ENCODE peak calls at places on chromosome 22, in five cellular contexts. T, W, C, L and F are unnamed samples.

GRCh38 chr22:39234867-39235687 is 9.7 kb downstream of the PDGFB start:
- DNase-seq in L (no peak), W (no peak), C (no peak), T (no peak), F (no peak)

GRCh38 chr22:41021039-41021654 is 70.0 kb downstream of the RBX1 start:
- DNase-seq in L (no peak), T (no peak), C (no peak), W (no peak), F (no peak)

GRCh38 chr22:23686416-23687024 is 4.3 kb upstream of the RGL4 start:
- DNase-seq in L (no peak), C (no peak), W (no peak), T (no peak), F (no peak)

GRCh38 chr22:25076281-25076680 is 123.4 kb upstream of the CRYBB3 start:
- DNase-seq in W (no peak), C (no peak), T (no peak), L (no peak), F (no peak)

GRCh38 chr22:39960791-39961746 is 872 bp downstream of the TMA7B start:
- DNase-seq in L (peak), W (peak), T (no peak), C (no peak), F (no peak)

GRCh38 chr22:38347944-38348750 is 30.9 kb upstream of the CSNK1E start:
- DNase-seq in L (no peak), W (no peak), C (no peak), T (no peak), F (no peak)

GRCh38 chr22:28151241-28151640 is 232.2 kb upstream of the PITPNB start:
- DNase-seq in L (no peak), T (no peak), W (no peak), C (no peak), F (peak)

GRCh38 chr22:17436981-17437410 is 67.7 kb downstream of the CECR2 start:
- DNase-seq in T (no peak), W (no peak), C (no peak), L (no peak), F (no peak)

GRCh38 chr22:30582788-30583575 is 8.5 kb upstream of the GAL3ST1 start:
- DNase-seq in W (no peak), T (no peak), L (no peak), C (no peak), F (no peak)

GRCh38 chr22:27962268-27963191 is 43.5 kb upstream of the PITPNB start:
- DNase-seq in T (no peak), L (no peak), W (no peak), C (no peak), F (no peak)

GRCh38 chr22:44088976-44089570 is 65.0 kb downstream of the PARVB start:
- DNase-seq in W (no peak), C (no peak), T (no peak), L (no peak), F (no peak)

GRCh38 chr22:26783886-26784285 is 126.5 kb downstream of the MIAT start:
- DNase-seq in L (no peak), T (no peak), C (no peak), W (no peak), F (no peak)

GRCh38 chr22:24390156-24390555 is 37.2 kb upstream of the ADORA2A start:
- DNase-seq in L (no peak), C (no peak), T (no peak), W (no peak), F (no peak)

GRCh38 chr22:21659864-21660525 is 5.8 kb upstream of the PPIL2 start:
- DNase-seq in L (peak), W (no peak), T (no peak), C (no peak), F (no peak)

GRCh38 chr22:21652547-21653545 is 10.7 kb downstream of the SDF2L1 start:
- DNase-seq in T (no peak), L (peak), C (no peak), W (no peak), F (no peak)

GRCh38 chr22:21660904-21661303 is 4.9 kb upstream of the PPIL2 start:
- DNase-seq in W (no peak), L (no peak), C (no peak), T (no peak), F (no peak)

GRCh38 chr22:21657361-21658118 is 8.3 kb upstream of the PPIL2 start:
- DNase-seq in C (peak), W (peak), L (peak), T (no peak), F (peak)

GRCh38 chr22:21657020-21657360 is 8.8 kb upstream of the PPIL2 start:
- DNase-seq in T (no peak), C (no peak), L (no peak), W (no peak), F (no peak)
- TF ChIP-seq GABPA in T (no peak), C (no peak), L (no peak), W (no peak), F (no peak)

GRCh38 chr22:22176929-22177616 is 67.5 kb upstream of the VPREB1 start:
- DNase-seq in T (no peak), C (no peak), L (no peak), W (no peak), F (no peak)

GRCh38 chr22:22179858-22180257 is 64.7 kb upstream of the VPREB1 start:
- DNase-seq in C (no peak), W (no peak), L (no peak), T (no peak), F (no peak)

GRCh38 chr22:22178992-22179391 is 65.6 kb upstream of the VPREB1 start:
- DNase-seq in C (no peak), L (no peak), W (no peak), T (no peak), F (no peak)

GRCh38 chr22:22180738-22181514 is 63.7 kb upstream of the VPREB1 start:
- DNase-seq in T (no peak), W (no peak), C (no peak), L (no peak), F (no peak)

GRCh38 chr22:22178566-22178965 is 66.0 kb upstream of the VPREB1 start:
- DNase-seq in W (no peak), C (no peak), T (no peak), L (no peak), F (no peak)
- TF ChIP-seq SIN3A in W (no peak), C (no peak), T (no peak), L (no peak), F (no peak)

GRCh38 chr22:31707519-31707918 is 42.4 kb downstream of the PRR14L start:
- DNase-seq in T (no peak), W (no peak), L (no peak), C (no peak), F (no peak)
- TF ChIP-seq GABPA in T (no peak), W (no peak), L (no peak), C (no peak), F (no peak)

DNA sequence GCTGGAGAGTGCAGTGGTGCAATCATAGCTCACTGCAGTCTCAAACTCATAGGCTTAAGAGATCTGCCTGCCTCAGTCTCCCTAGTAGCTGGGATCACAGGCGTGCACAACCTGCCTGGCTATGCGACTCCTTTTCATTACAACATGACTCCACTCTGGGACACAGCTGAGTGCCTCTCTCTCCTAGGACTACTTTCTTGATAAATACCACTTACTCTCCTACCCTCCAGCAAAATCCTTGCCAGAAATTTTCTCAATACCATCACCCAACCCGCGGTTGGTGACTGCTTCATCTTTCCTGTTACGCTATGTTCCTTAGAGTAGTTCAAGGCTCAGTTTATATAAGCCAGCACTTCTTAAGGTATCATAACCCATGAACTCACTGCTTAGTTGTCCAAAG is 26.9 kb downstream of the ARFGAP3 start:
- DNase-seq in C (no peak), L (no peak), W (no peak), T (no peak), F (no peak)
- TF ChIP-seq SIN3A in C (no peak), L (no peak), W (no peak), T (no peak), F (no peak)

GRCh38 chr22:29202231-29203192 is 3.2 kb upstream of the EMID1 start:
- DNase-seq in C (peak), L (peak), W (peak), T (no peak), F (peak)
- TF ChIP-seq GABPA in C (no peak), L (no peak), W (no peak), T (no peak), F (no peak)

GRCh38 chr22:49954354-49954753 is 6.2 kb upstream of the PIM3 start:
- DNase-seq in T (no peak), W (no peak), L (no peak), C (no peak), F (no peak)
- TF ChIP-seq SIN3A in T (no peak), W (no peak), L (no peak), C (no peak), F (no peak)

GRCh38 chr22:48331691-48332220 is 1495.9 kb downstream of the BRD1 start:
- DNase-seq in C (no peak), T (no peak), W (no peak), L (no peak), F (no peak)
- TF ChIP-seq GABPA in C (no peak), T (no peak), W (no peak), L (no peak), F (no peak)

GRCh38 chr22:46796566-46797195 is 34.2 kb downstream of the TBC1D22A start:
- DNase-seq in T (no peak), C (no peak), L (no peak), W (no peak), F (no peak)
- TF ChIP-seq SIN3A in T (no peak), C (no peak), L (no peak), W (no peak), F (no peak)

GRCh38 chr22:20600137-20600673 is 92.8 kb downstream of the MED15 start:
- DNase-seq in L (no peak), T (no peak), W (no peak), C (no peak), F (no peak)
- TF ChIP-seq GABPA in L (no peak), T (no peak), W (no peak), C (no peak), F (no peak)

GRCh38 chr22:36433318-36434231 is 45.8 kb upstream of the MYH9 start:
- DNase-seq in W (no peak), T (no peak), L (no peak), C (peak), F (peak)
- TF ChIP-seq SIN3A in W (no peak), T (no peak), L (no peak), C (no peak), F (no peak)